ENCODE peak calls at places on chromosomes 13 and 19, in five cellular contexts. C is IMR-90, S is GM23248, G is mesenchymal stem cell, F is fibroblast of lung. O is an unnamed sample.
A peak's percentile ranks its signal among the peaks of the same experiment; 100 is the strongest.

GRCh38 chr19:11538232-11539036 is at the start of gene CNN1:
- DNase-seq in F (peak; percentile 39), S (peak; percentile 77), C (peak; percentile 90), G (peak; percentile 94), O (no peak)

GRCh38 chr13:19927117-19927734 is 31.3 kb upstream of the ZMYM2 start:
- DNase-seq in C (peak; percentile 31), S (peak; percentile 34), F (peak; percentile 55), G (peak; percentile 47), O (peak; percentile 38)

GRCh38 chr19:9881720-9882119 is 46.6 kb downstream of the PIN1 start:
- DNase-seq in F (no peak), G (no peak), C (no peak), S (peak; percentile 36), O (peak; percentile 58)

GRCh38 chr19:44689290-44690130 is 9.4 kb upstream of the CEACAM16 start:
- DNase-seq in S (peak; percentile 68), C (peak; percentile 72), F (peak; percentile 81), G (peak; percentile 66), O (no peak)

GRCh38 chr19:751501-752341 is 809 bp downstream of the MISP start:
- DNase-seq in G (peak; percentile 88), F (peak; percentile 87), S (peak; percentile 95), C (peak; percentile 87), O (peak; percentile 79)

GRCh38 chr13:85373322-85373721 is 425.9 kb downstream of the SLITRK6 start:
- DNase-seq in G (no peak), F (no peak), S (no peak), C (no peak), O (no peak)

GRCh38 chr13:85896516-85897450 is 97.6 kb upstream of the SLITRK6 start:
- DNase-seq in S (peak; percentile 0), C (peak; percentile 0), F (no peak), G (peak; percentile 5), O (peak; percentile 82)

GRCh38 chr13:111920306-111920931 is 146.5 kb upstream of the SOX1 start:
- DNase-seq in G (no peak), F (no peak), S (no peak), C (no peak), O (no peak)

GRCh38 chr19:5349041-5349440 is 8.4 kb upstream of the PTPRS start:
- DNase-seq in S (peak; percentile 8), C (no peak), G (no peak), F (no peak), O (no peak)

GRCh38 chr19:2249880-2250764 is 999 bp downstream of the AMH start:
- DNase-seq in S (no peak), G (no peak), F (no peak), C (no peak), O (no peak)

GRCh38 chr19:48149430-48149829 is 20.7 kb downstream of the LIG1 start:
- DNase-seq in C (no peak), G (no peak), F (no peak), S (no peak), O (no peak)

GRCh38 chr13:22143671-22144070 is 472.8 kb downstream of the FGF9 start:
- DNase-seq in C (no peak), S (no peak), F (no peak), G (no peak), O (peak; percentile 0)

GRCh38 chr13:47519626-47520025 is 481.4 kb downstream of the SUCLA2 start:
- DNase-seq in F (no peak), G (no peak), S (peak; percentile 7), C (no peak), O (no peak)
- H3K9ac ChIP-seq in F (no peak overlapping the region), G (peak overlapping the region; percentile 69), S (no peak overlapping the region), C (no peak overlapping the region), O (no peak overlapping the region)

DNA sequence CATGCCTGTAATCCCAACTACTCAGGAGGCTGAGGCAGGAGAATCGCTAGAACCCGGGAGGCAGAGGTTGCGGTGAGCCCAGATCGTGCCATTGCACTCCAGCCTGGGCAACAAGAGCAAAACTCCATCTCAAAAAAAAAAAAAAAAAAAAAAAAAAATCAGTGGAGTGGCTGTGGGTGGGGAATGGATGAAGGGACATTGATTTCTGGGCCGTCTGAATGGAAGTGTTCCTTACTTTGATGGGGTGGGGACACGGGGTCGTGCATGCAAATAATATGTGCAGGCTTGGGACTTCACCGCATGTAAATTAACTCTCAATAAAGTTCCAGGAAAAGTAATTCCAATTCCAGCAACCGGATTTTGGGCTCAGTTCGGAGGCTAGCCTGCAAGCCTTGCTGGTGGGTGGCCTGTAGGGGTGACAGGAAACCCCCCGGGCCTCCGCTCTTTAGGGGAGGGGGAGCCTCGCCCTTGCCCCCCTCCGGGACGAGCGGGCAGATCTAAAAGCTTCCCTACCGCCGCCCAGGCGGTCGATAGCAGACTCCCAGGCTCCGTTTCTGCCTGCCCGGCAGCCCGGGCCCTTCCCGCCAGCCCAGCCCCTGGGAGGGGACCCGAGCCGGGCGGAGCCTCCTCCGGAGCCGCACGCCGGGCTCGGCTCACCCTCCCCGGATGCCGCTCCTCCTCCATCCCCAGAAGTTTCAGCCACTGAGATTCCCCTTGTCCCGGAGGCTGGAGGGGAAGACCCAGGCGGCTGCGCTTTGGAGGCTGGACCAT is 48.0 kb upstream of the ADGRE5 start:
- DNase-seq in S (peak; percentile 36), G (no peak), C (no peak), F (peak; percentile 20), O (no peak)
- H3K9ac ChIP-seq in S (no peak overlapping the region), G (peak overlapping the region; percentile 54), C (no peak overlapping the region), F (no peak overlapping the region), O (no peak overlapping the region)

DNA sequence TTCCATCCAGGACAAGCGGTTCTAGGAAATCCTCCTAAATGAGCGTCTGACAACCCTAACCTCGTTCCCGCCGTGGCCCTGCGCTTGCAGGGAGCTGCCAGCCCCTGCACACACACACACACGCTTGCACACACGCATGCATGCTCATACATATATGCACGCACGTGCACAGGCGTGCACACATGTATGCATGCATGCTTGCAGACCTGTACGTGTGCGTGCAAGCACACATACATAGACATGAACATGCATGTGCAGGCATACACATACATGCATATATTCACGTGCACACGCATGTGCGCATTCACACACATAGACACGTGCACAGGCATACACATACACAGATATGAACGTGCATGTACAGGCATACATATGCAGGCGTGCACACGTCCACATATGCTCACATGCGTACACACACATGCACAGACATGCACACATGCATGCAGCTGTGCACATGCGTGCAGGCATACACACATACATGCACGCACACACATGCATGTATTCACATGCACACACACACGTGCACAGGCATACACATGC is 35.6 kb downstream of the SMIM24 start:
- DNase-seq in F (no peak), G (no peak), S (no peak), C (no peak), O (no peak)
- H3K9ac ChIP-seq in F (no peak overlapping the region), G (no peak overlapping the region), S (no peak overlapping the region), C (no peak overlapping the region), O (no peak overlapping the region)

DNA sequence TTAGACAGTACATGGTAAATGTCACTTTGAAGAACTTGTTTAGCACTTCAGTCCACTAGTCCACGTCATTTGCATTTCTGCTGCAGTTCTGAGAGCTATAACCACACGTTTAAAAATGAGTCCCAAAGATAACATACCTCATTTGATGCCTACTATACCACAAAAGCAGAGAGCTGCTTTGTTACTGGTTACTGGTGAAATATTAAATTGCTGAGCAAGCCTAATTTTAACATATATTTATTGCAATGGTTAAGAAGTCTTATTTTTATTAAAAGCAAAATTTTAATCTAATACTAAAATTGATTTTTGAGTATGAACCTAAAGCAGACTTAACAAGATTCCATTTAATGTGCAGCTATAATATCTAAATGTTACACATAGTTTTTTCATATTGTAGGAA is 1949.7 kb upstream of the PRR20A start:
- DNase-seq in G (no peak), C (no peak), F (no peak), S (no peak), O (no peak)
- H3K9ac ChIP-seq in G (no peak overlapping the region), C (no peak overlapping the region), F (no peak overlapping the region), S (no peak overlapping the region), O (no peak overlapping the region)

GRCh38 chr19:46009530-46010510 is 13.0 kb downstream of the PGLYRP1 start:
- DNase-seq in G (peak; percentile 77), S (peak; percentile 65), C (peak; percentile 58), F (peak; percentile 70), O (peak; percentile 55)
- H3K9ac ChIP-seq in G (no peak overlapping the region), S (no peak overlapping the region), C (no peak overlapping the region), F (no peak overlapping the region), O (no peak overlapping the region)